ENCODE peak calls at places on chromosome 14, in five cellular contexts. P is hepatocyte, Y is small intestine, B is coronary artery, Q is IMR-90. D is an unnamed sample.

GRCh38 chr14:64113279-64113678 is 180.9 kb downstream of the ESR2 start:
- DNase-seq in P (peak; percentile 23), Y (peak; percentile 97), B (no peak), Q (no peak), D (no peak)

GRCh38 chr14:101246894-101247853 is 314.1 kb upstream of the DIO3 start:
- DNase-seq in P (no peak), Y (no peak), B (peak; percentile 54), Q (no peak), D (no peak)

GRCh38 chr14:48703728-48704467 is 882.3 kb downstream of the RPS29 start:
- DNase-seq in P (no peak), Y (no peak), B (no peak), Q (no peak), D (no peak)

GRCh38 chr14:102608064-102608446 is 15.6 kb downstream of the RCOR1 start:
- DNase-seq in P (no peak), Y (no peak), B (no peak), Q (no peak), D (no peak)

GRCh38 chr14:94480809-94481208 is 4.8 kb upstream of the SERPINA9 start:
- DNase-seq in P (peak; percentile 23), Y (no peak), B (no peak), Q (no peak), D (no peak)

GRCh38 chr14:71701990-71702389 is 230.2 kb upstream of the RGS6 start:
- DNase-seq in P (no peak), Y (no peak), B (no peak), Q (peak; percentile 89), D (peak; percentile 70)

GRCh38 chr14:61911534-61911933 is 149.3 kb downstream of the SNAPC1 start:
- DNase-seq in P (no peak), Y (peak; percentile 5), B (no peak), Q (no peak), D (no peak)

GRCh38 chr14:90355540-90356518 is 24.1 kb upstream of the NRDE2 start:
- DNase-seq in P (peak; percentile 28), Y (peak; percentile 88), B (no peak), Q (no peak), D (no peak)

GRCh38 chr14:37585101-37585479 is 10.0 kb downstream of the FOXA1 start:
- DNase-seq in P (peak; percentile 36), Y (no peak), B (no peak), Q (no peak), D (no peak)

GRCh38 chr14:40616579-40616978 is 990.1 kb upstream of the LRFN5 start:
- DNase-seq in P (no peak), Y (no peak), B (no peak), Q (no peak), D (no peak)

GRCh38 chr14:101927859-101928258 is 36.5 kb upstream of the DYNC1H1 start:
- DNase-seq in P (peak; percentile 51), Y (no peak), B (peak; percentile 88), Q (peak; percentile 98), D (no peak)

GRCh38 chr14:76430475-76430980 is 54.6 kb downstream of the ESRRB start:
- DNase-seq in P (no peak), Y (no peak), B (no peak), Q (no peak), D (no peak)

DNA sequence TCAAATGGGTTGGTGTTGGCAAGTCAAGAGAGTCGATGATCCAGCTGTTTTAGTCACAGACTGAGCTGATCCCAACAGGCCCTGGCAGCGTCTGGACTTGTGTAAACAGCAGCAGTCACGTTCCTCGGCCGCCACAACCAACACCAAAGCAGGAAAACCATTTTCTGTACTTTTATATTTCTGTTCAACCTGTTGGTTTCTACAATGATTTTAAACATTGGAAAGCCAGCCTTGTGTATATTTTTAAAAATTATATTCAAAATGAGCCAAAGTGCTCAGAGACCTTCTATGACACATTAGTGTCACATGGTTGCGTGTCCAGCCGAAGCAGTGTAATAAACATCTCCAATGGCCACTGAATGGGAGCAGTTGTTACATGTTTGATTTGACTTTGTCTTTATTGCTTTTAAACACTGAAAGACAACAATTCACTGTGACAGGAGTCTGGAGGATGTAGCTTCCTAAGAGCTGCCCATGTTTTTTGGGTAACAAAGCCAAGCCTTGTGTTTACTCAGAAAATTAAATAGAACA is 5.9 kb upstream of the SIVA1 start:
- DNase-seq in P (peak; percentile 61), Y (no peak), B (no peak), Q (peak; percentile 55), D (no peak)
- H3K27ac ChIP-seq in P (peak overlapping the region; percentile 77), Y (peak overlapping the region; percentile 63), B (peak overlapping the region; percentile 88), Q (peak overlapping the region; percentile 39), D (no peak overlapping the region)

DNA sequence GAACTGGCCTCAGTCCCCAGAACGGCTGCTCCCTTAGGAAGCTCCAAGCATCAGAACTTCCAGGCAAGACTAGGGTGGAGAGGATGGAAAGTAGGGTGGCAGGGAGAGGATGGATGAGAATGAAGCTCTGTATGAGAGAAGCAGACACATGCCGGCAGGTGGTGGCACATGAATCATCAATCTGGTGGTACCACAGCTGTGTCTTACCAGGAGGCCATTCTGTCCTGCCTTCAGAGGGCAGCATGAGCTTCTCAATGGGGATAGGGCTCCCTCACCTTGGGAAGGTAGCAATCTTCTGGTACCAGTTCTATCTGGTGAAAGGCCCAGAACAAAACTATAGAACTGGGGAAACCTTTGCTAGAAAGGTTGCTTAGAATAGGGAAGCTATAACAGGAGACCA is 55.4 kb upstream of the PYGL start:
- DNase-seq in P (no peak), Y (no peak), B (no peak), Q (no peak), D (no peak)
- H3K27ac ChIP-seq in P (no peak overlapping the region), Y (no peak overlapping the region), B (no peak overlapping the region), Q (no peak overlapping the region), D (no peak overlapping the region)

DNA sequence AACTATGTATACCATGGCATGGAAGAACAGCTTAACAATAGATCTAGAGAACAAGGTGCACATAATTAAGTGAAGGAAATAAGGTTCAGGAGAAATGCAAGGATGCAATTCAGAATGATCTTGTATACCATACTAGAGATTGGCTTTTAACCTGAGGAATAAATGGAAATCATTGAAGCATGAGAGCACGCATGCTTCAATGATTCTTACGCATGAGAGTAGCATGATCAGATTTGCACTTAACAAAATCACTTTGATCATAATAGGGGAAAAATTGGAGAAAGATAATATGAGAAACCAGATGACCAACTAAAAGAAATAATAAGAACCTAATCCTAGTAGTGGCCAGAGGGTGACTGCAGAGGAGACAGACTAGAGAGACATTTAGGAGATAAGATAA is 133.3 kb upstream of the FSCB start:
- DNase-seq in P (no peak), Y (no peak), B (no peak), Q (no peak), D (no peak)
- H3K27ac ChIP-seq in P (no peak overlapping the region), Y (no peak overlapping the region), B (no peak overlapping the region), Q (no peak overlapping the region), D (no peak overlapping the region)

DNA sequence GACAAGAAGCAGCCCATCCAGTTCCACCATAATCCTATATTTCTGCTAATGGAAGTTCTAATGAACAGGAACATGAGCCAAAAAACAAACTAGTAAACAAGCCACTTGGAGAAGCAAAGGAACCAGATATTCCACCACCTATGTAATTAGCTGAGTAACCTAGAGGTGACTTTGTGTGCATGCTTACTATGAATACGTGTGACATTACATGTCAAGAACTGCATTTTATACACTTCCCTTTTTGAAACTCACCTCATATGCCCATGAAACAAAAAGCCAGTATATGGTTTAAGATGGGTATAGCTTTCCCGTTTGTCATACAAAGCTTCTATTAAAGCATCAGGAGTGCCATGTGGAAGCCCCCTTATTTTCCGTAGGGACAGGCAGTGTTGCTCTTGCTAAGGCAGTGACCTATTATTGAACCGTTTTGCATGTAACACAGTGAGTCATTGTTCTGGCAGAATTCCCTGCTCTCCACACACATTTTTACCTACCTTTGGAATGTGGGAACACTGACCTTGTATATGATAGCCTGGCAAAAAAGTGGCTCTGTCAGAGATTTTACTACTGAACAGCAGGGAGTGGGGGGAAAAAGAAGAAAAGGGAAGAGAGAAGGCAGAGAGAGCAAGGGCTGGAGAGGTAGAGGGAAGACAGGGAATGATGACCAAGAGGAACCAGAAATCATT is 34.8 kb upstream of the FRMD6 start:
- DNase-seq in P (peak; percentile 60), Y (peak; percentile 16), B (no peak), Q (peak; percentile 94), D (peak; percentile 55)
- H3K27ac ChIP-seq in P (peak overlapping the region; percentile 15), Y (no peak overlapping the region), B (no peak overlapping the region), Q (peak overlapping the region; percentile 22), D (peak overlapping the region; percentile 17)

DNA sequence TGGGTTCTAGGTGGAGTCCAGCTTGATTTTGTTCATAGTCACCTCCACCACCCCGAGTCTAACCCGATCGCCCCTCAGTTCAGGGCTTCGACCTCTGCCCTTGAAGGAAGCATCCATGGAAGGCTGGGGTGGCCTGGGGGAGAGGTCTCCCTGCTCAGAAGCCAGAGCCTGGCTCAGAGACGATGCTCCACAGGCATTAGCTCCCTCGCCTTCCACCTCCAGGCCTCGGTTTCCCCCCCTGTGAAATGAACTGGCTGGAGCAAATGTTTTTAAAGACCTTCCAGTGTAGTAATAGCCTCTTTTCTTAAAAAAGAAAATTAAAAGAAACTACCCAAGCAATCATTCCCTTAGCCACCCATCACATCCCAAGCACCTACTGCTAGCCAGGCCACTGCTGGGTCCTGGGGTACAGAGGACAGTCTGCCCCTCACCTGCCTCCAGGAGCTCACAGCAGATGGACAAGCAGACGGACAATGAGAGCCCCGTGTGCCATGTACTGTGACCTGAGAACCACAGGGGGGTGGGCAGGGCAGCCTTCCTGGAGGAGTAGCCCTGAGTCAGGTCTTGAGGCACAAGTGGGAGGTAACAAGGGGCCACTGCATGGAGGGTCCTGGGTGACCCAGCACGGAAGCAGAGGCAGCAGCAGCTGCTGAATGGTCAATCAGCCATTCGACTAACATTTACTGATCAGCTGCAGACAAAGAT is 42.3 kb upstream of the EML1 start:
- DNase-seq in P (no peak), Y (no peak), B (no peak), Q (no peak), D (no peak)
- H3K27ac ChIP-seq in P (no peak overlapping the region), Y (peak overlapping the region; percentile 11), B (no peak overlapping the region), Q (no peak overlapping the region), D (no peak overlapping the region)